ENCODE peak calls at places on chromosomes 2 and 18, in eight cellular contexts. J is HCT116; Y is activated CD4-positive, alpha-beta T cell treated with anti-CD3 and anti-CD28 coated beads, Interleukin-2, amount 50 U/mL, for 48 hours; Z is mucosa of descending colon; X is activated CD4-positive, alpha-beta memory T cell treated with anti-CD3 and anti-CD28 coated beads for 36 hours; A is ascending aorta; N is ELF-1; C is NCI-H1105 treated with DMSO at 0.1 percent for 48 hours. S is an unnamed sample.

GRCh38 chr2:9745153-9745899 is 97.9 kb upstream of the TAF1B start:
- DNase-seq in J (no peak), Y (no peak), Z (no peak), X (no peak), A (no peak), N (no peak), C (no peak), S (no peak)

GRCh38 chr2:54606393-54606973 is 117.0 kb upstream of the EML6 start:
- DNase-seq in J (no peak), Y (peak), Z (no peak), X (peak), A (no peak), N (no peak), C (no peak), S (no peak)

GRCh38 chr18:65750421-65751144 is at the start of gene CDH7:
- DNase-seq in J (no peak), Y (no peak), Z (no peak), X (no peak), A (no peak), N (peak), C (peak), S (no peak)

GRCh38 chr2:138185827-138186226 is 221.6 kb downstream of the HNMT start:
- DNase-seq in J (no peak), Y (no peak), Z (no peak), X (no peak), A (no peak), N (no peak), C (no peak), S (no peak)

GRCh38 chr2:105249181-105249580 is 7.6 kb downstream of the GPR45 start:
- DNase-seq in J (no peak), Y (no peak), Z (no peak), X (no peak), A (no peak), N (no peak), C (no peak), S (no peak)

GRCh38 chr18:57534535-57534934 is 52.0 kb downstream of the FECH start:
- DNase-seq in J (no peak), Y (no peak), Z (no peak), X (no peak), A (no peak), N (no peak), C (no peak), S (no peak)

GRCh38 chr2:164479460-164479859 is 141.8 kb downstream of the GRB14 start:
- DNase-seq in J (peak), Y (no peak), Z (no peak), X (no peak), A (no peak), N (no peak), C (peak), S (no peak)

GRCh38 chr2:232887171-232887850 is 17.2 kb downstream of the SNORC start:
- DNase-seq in J (no peak), Y (no peak), Z (no peak), X (no peak), A (peak), N (no peak), C (no peak), S (no peak)

GRCh38 chr18:39942702-39943101 is 2012.3 kb upstream of the PIK3C3 start:
- DNase-seq in J (no peak), Y (no peak), Z (no peak), X (no peak), A (no peak), N (no peak), C (no peak), S (no peak)

GRCh38 chr18:79616651-79617518 is 62.7 kb upstream of the CTDP1 start:
- DNase-seq in J (no peak), Y (no peak), Z (peak), X (no peak), A (no peak), N (peak), C (no peak), S (no peak)

GRCh38 chr18:49247786-49248185 is 212.7 kb downstream of the DYM start:
- DNase-seq in J (no peak), Y (no peak), Z (no peak), X (no peak), A (no peak), N (no peak), C (no peak), S (no peak)

GRCh38 chr2:11270891-11271290 is 73.5 kb downstream of the ROCK2 start:
- DNase-seq in J (no peak), Y (no peak), Z (no peak), X (no peak), A (no peak), N (no peak), C (no peak), S (no peak)

GRCh38 chr18:58290059-58290747 is 246.2 kb downstream of the NEDD4L start:
- DNase-seq in J (no peak), Y (no peak), Z (no peak), X (no peak), A (no peak), N (no peak), C (no peak), S (no peak)

GRCh38 chr2:221876016-221876415 is 303.9 kb upstream of the EPHA4 start:
- DNase-seq in J (no peak), Y (no peak), Z (no peak), X (no peak), A (no peak), N (no peak), C (no peak), S (no peak)

GRCh38 chr18:31667185-31667584 is 17.2 kb downstream of the B4GALT6 start:
- DNase-seq in J (no peak), Y (no peak), Z (no peak), X (no peak), A (no peak), N (no peak), C (no peak), S (no peak)

GRCh38 chr2:41853427-41854191 is 194.2 kb upstream of the PKDCC start:
- DNase-seq in J (peak), Y (no peak), Z (no peak), X (no peak), A (no peak), N (peak), C (peak), S (no peak)

GRCh38 chr2:46518848-46519247 is 39.5 kb downstream of the TMEM247 start:
- DNase-seq in J (no peak), Y (no peak), Z (no peak), X (no peak), A (no peak), N (no peak), C (no peak), S (no peak)

GRCh38 chr2:169348321-169349002 is 13.9 kb downstream of the LRP2 start:
- DNase-seq in J (no peak), Y (no peak), Z (no peak), X (no peak), A (no peak), N (no peak), C (no peak), S (no peak)

GRCh38 chr2:232854082-232854481 is 16.0 kb upstream of the SNORC start:
- DNase-seq in J (peak), Y (no peak), Z (peak), X (no peak), A (no peak), N (no peak), C (no peak), S (no peak)

GRCh38 chr2:120262761-120263428 is 10.2 kb downstream of the RALB start:
- DNase-seq in J (no peak), Y (no peak), Z (no peak), X (no peak), A (no peak), N (peak), C (no peak), S (no peak)

GRCh38 chr2:54444503-54444902 is 11.6 kb upstream of the SPTBN1 start:
- DNase-seq in J (no peak), Y (no peak), Z (no peak), X (no peak), A (no peak), N (no peak), C (no peak), S (no peak)

GRCh38 chr2:98524168-98524567 is 79.5 kb downstream of the INPP4A start:
- DNase-seq in J (no peak), Y (no peak), Z (no peak), X (no peak), A (no peak), N (no peak), C (peak), S (no peak)

GRCh38 chr2:10301946-10302478 is 692 bp upstream of the HPCAL1 start:
- DNase-seq in J (no peak), Y (peak), Z (no peak), X (peak), A (no peak), N (no peak), C (no peak), S (no peak)

GRCh38 chr18:9400197-9400596 is 65.6 kb downstream of the TWSG1 start:
- DNase-seq in J (no peak), Y (no peak), Z (no peak), X (no peak), A (no peak), N (no peak), C (no peak), S (no peak)

GRCh38 chr18:48923746-48924580 is 26.8 kb downstream of the SMAD7 start:
- DNase-seq in J (no peak), Y (no peak), Z (peak), X (no peak), A (no peak), N (peak), C (no peak), S (no peak)

GRCh38 chr2:235083822-235084221 is 132.0 kb downstream of the SH3BP4 start:
- DNase-seq in J (no peak), Y (no peak), Z (no peak), X (no peak), A (no peak), N (no peak), C (no peak), S (no peak)

GRCh38 chr2:231000211-231000904 is 4.4 kb downstream of the SPATA3 start:
- DNase-seq in J (no peak), Y (no peak), Z (no peak), X (no peak), A (no peak), N (peak), C (no peak), S (no peak)

GRCh38 chr2:127081826-127082633 is 24.9 kb downstream of the BIN1 start:
- DNase-seq in J (no peak), Y (peak), Z (peak), X (peak), A (no peak), N (no peak), C (no peak), S (peak)

GRCh38 chr2:3728104-3729054 is 25.0 kb downstream of the DCDC2C start:
- DNase-seq in J (peak), Y (no peak), Z (no peak), X (no peak), A (no peak), N (peak), C (peak), S (no peak)

GRCh38 chr18:62399781-62400308 is 74.7 kb downstream of the TNFRSF11A start:
- DNase-seq in J (no peak), Y (no peak), Z (no peak), X (no peak), A (no peak), N (peak), C (peak), S (no peak)

GRCh38 chr2:201932511-201932910 is 101.1 kb upstream of the FZD7 start:
- DNase-seq in J (no peak), Y (no peak), Z (no peak), X (no peak), A (no peak), N (no peak), C (no peak), S (no peak)

GRCh38 chr2:239385096-239386000 is 15.5 kb downstream of the HDAC4 start:
- DNase-seq in J (no peak), Y (no peak), Z (no peak), X (no peak), A (no peak), N (no peak), C (no peak), S (no peak)

GRCh38 chr2:172148246-172148645 is 45.5 kb upstream of the DLX2 start:
- DNase-seq in J (no peak), Y (no peak), Z (no peak), X (no peak), A (no peak), N (no peak), C (no peak), S (no peak)

GRCh38 chr2:105557515-105557914 is 158.7 kb upstream of the FHL2 start:
- DNase-seq in J (no peak), Y (no peak), Z (no peak), X (no peak), A (peak), N (no peak), C (no peak), S (no peak)

GRCh38 chr2:227324671-227325055 is 388 bp upstream of the MFF start:
- DNase-seq in J (peak), Y (peak), Z (no peak), X (no peak), A (no peak), N (no peak), C (no peak), S (peak)

GRCh38 chr2:216698895-216699294 is 3.5 kb upstream of the IGFBP5 start:
- DNase-seq in J (peak), Y (no peak), Z (no peak), X (no peak), A (no peak), N (peak), C (peak), S (no peak)

GRCh38 chr2:108560241-108560811 is 26.1 kb downstream of the LIMS1 start:
- DNase-seq in J (no peak), Y (no peak), Z (no peak), X (no peak), A (no peak), N (peak), C (no peak), S (no peak)

GRCh38 chr2:144151877-144152276 is 368.0 kb downstream of the ZEB2 start:
- DNase-seq in J (no peak), Y (no peak), Z (no peak), X (no peak), A (no peak), N (no peak), C (no peak), S (no peak)

GRCh38 chr2:96091141-96091710 is 25.1 kb downstream of the ADRA2B start:
- DNase-seq in J (no peak), Y (no peak), Z (peak), X (no peak), A (no peak), N (no peak), C (no peak), S (no peak)